ENCODE peak calls at places on chromosomes 12 and 14, in four cellular contexts. L, J, N and T are unnamed samples.
A peak's percentile ranks its signal among the peaks of the same experiment; 100 is the strongest.

GRCh38 chr14:64296561-64296960 is 2.4 kb upstream of the ESR2 start:
- DNase-seq in J (no peak), N (no peak), L (no peak), T (peak; percentile 61)

GRCh38 chr14:77212933-77213656 is 31.5 kb downstream of the TMEM63C start:
- DNase-seq in N (peak; percentile 66), J (no peak), L (peak; percentile 60), T (peak; percentile 80)

GRCh38 chr14:63295231-63295685 is 23.5 kb downstream of the GPHB5 start:
- DNase-seq in L (no peak), N (no peak), J (no peak), T (no peak)

GRCh38 chr12:84912191-84913142 is at the start of gene SLC6A15:
- DNase-seq in J (no peak), L (peak; percentile 85), N (peak; percentile 54), T (peak; percentile 73)

GRCh38 chr12:77049767-77050353 is 15.5 kb downstream of the E2F7 start:
- DNase-seq in N (no peak), J (peak; percentile 23), L (no peak), T (peak; percentile 65)

GRCh38 chr12:120496353-120497340 is 734 bp downstream of the DYNLL1 start:
- DNase-seq in N (peak; percentile 71), J (no peak), L (peak; percentile 84), T (peak; percentile 60)

GRCh38 chr12:12653922-12654321 is 42.1 kb downstream of the GPR19 start:
- DNase-seq in L (no peak), N (no peak), J (no peak), T (no peak)

GRCh38 chr14:60327447-60328331 is 78.7 kb downstream of the PPM1A start:
- DNase-seq in J (no peak), N (peak; percentile 53), L (no peak), T (no peak)

GRCh38 chr12:79233341-79233761 is 368.8 kb downstream of the SYT1 start:
- DNase-seq in J (no peak), N (no peak), L (no peak), T (no peak)

GRCh38 chr14:89720741-89721315 is 233.7 kb downstream of the EFCAB11 start:
- DNase-seq in N (peak; percentile 49), J (no peak), L (no peak), T (no peak)

GRCh38 chr14:64464695-64465094 is 604 bp upstream of the AKAP5 start:
- DNase-seq in N (no peak), J (no peak), L (no peak), T (peak; percentile 14)

GRCh38 chr14:104145826-104146642 is 7.6 kb downstream of the KIF26A start:
- DNase-seq in J (no peak), L (no peak), N (peak; percentile 41), T (no peak)

GRCh38 chr12:91777268-91777997 is 368.2 kb downstream of the BTG1 start:
- DNase-seq in L (no peak), J (no peak), N (no peak), T (peak; percentile 42)

GRCh38 chr14:65628664-65629063 is 216.1 kb downstream of the FUT8 start:
- DNase-seq in L (no peak), N (no peak), J (no peak), T (no peak)

GRCh38 chr12:124837958-124838803 is 25.5 kb downstream of the SCARB1 start:
- DNase-seq in N (peak; percentile 83), J (peak; percentile 83), L (peak; percentile 94), T (peak; percentile 93)

GRCh38 chr12:14785568-14785967 is 17.7 kb downstream of the WBP11 start:
- DNase-seq in N (no peak), J (no peak), L (no peak), T (no peak)

GRCh38 chr14:85532981-85533820 is 3.3 kb downstream of the FLRT2 start:
- DNase-seq in L (peak; percentile 72), N (peak; percentile 47), J (no peak), T (peak; percentile 72)

GRCh38 chr14:89004195-89004594 is 179.7 kb downstream of the TTC8 start:
- DNase-seq in L (no peak), J (peak; percentile 34), N (no peak), T (no peak)

GRCh38 chr12:6169107-6169440 is 31.1 kb upstream of the CD9 start:
- DNase-seq in J (no peak), N (no peak), L (no peak), T (no peak)

GRCh38 chr14:69553221-69553620 is 21.4 kb downstream of the CCDC177 start:
- DNase-seq in N (no peak), J (peak; percentile 16), L (no peak), T (no peak)

GRCh38 chr12:132444957-132445883 is 44.7 kb upstream of the FBRSL1 start:
- DNase-seq in J (no peak), L (peak; percentile 45), N (no peak), T (no peak)

DNA sequence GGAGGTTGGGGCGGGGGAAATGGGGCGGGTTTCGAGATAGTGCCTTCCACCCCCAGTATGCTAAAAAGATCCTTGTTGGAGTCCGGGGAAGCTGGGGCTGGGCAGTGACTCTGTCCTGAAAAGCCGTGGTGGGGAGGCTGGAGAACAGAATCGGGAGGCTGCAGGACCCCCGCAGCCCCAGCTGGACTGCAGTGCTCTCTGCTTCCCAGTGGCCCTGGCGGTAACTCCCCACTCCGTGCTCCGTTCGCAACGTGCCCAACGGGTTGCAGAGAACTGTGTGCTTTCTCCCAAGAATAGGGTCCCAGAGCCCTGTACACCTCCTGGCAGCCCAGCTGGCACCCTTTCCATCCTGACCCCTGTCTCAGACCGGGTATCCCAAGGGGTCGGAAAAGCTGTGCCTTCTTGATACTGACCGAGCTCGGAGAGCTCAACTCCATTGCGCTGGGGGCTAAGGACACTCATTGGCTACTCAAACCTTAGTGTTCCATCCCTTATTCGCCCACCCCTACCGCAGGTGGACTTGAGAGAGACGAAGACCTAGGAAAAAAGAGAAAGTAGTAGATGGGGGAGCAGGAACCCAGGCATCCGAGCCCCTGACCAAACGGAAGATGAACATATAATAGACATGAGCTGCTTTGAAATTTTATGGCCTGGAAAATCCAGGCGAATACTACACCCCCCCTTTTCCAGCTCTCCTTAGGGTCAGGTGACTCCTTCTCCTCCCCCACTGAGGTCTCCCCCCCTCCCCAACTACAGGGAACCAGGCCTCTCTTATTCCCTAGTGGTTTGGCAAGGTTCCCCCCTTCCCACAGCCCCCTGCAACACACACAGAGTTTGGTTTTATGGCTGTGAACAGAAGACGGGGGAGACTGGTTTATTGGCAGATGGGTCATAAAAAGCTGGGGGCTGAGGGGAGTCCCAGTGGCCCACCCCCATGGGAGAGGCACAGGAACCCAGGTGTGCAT is 1.3 kb downstream of the GDF11 start:
- DNase-seq in L (no peak), J (no peak), N (no peak), T (no peak)
- TF ChIP-seq CTCF in L (no peak), J (peak; percentile 6), N (no peak), T (no peak)

GRCh38 chr12:121839106-121839992 is 19.3 kb downstream of the HPD start:
- DNase-seq in N (peak; percentile 100), L (peak; percentile 100), J (peak; percentile 95), T (peak; percentile 99)
- H3K27ac ChIP-seq in N (peak overlapping the region; percentile 75), L (no peak overlapping the region), J (no peak overlapping the region), T (peak overlapping the region; percentile 77)

GRCh38 chr14:105493921-105494605 is 3.0 kb downstream of the TEDC1 start:
- DNase-seq in L (no peak), N (peak; percentile 44), J (no peak), T (no peak)

GRCh38 chr14:105492051-105492965 is 1.3 kb downstream of the TEDC1 start:
- DNase-seq in N (peak; percentile 55), J (no peak), L (no peak), T (no peak)

GRCh38 chr14:105494606-105494929 is 3.5 kb downstream of the TEDC1 start:
- DNase-seq in L (no peak), N (no peak), J (no peak), T (no peak)

GRCh38 chr14:105491366-105492006 is 440 bp downstream of the TEDC1 start:
- DNase-seq in L (peak; percentile 83), J (no peak), N (peak; percentile 88), T (peak; percentile 89)

DNA sequence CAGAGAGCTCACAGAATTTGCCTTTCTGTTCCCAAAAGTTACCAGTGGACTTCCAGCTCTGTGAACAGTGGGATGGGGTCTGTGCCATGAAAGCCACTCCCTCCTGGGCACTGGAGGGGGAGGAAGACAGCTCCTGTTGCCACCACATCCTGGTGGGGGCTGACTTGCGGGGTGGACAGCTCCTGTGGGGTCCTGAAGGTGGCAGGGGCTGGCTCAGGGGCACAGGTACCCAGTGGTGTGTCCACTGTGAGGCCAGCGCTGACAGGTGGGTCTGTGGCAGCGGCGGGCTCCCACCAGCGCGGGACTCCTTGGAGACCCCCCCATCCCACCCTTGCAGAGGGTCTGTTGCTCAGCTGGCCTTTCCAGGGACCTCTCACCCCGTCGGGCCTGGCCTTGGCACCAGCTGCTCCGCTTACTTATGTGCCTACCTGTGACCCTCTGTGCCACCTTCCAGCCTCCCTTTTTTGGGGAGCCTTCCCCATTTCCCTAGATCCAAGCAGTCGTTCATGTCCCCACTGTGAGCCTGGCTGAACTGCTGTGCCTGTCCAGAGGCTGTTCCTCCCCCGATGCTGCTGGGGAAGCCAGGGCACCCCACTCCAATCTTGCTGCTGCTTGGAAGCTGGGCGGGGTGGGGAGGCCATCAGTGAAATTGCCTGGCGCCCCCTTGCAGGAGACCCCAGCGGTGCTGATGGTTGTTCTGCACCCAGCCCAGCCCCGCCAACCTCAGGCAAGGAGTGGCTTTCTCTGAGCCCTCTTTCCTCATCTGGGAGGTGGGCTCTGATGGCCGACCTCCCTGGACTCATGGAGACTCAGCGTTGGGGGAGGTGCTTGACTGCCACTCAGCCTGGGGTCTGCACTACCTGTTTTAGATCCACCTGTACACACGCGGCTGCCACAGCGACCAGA is 2.2 kb downstream of the TEDC1 start:
- DNase-seq in J (no peak), N (peak; percentile 45), L (no peak), T (no peak)
- TF ChIP-seq CTCF in J (no peak), N (no peak), L (no peak), T (no peak)

GRCh38 chr12:50110762-50111416 is 1.1 kb upstream of the COX14 start:
- DNase-seq in L (peak; percentile 58), J (no peak), N (peak; percentile 81), T (no peak)
- H3K27ac ChIP-seq in L (no peak overlapping the region), J (peak overlapping the region; percentile 39), N (peak overlapping the region; percentile 97), T (peak overlapping the region; percentile 92)

GRCh38 chr14:73232984-73233383 is 4.3 kb upstream of the PAPLN start:
- DNase-seq in L (no peak), J (no peak), N (no peak), T (no peak)

GRCh38 chr14:73230051-73230450 is 7.3 kb upstream of the PAPLN start:
- DNase-seq in L (no peak), N (no peak), J (no peak), T (no peak)

GRCh38 chr14:73233564-73233963 is 3.7 kb upstream of the PAPLN start:
- DNase-seq in J (no peak), N (no peak), L (no peak), T (no peak)

GRCh38 chr14:73234029-73234428 is 3.3 kb upstream of the PAPLN start:
- DNase-seq in J (no peak), L (no peak), N (no peak), T (no peak)

GRCh38 chr14:73231874-73232851 is 5.1 kb upstream of the PAPLN start:
- DNase-seq in L (no peak), N (no peak), J (no peak), T (no peak)
- TF ChIP-seq CTCF in L (no peak), N (peak; percentile 18), J (peak; percentile 40), T (no peak)